ENCODE peak calls at places on chromosomes 11 and 22, in five cellular contexts. S is cardiac fibroblast, X is cardiac muscle cell, Z is IMR-90, Y is stomach. P is an unnamed sample.

GRCh38 chr11:103800406-103801114 is 235.9 kb upstream of the DDI1 start:
- DNase-seq in S (peak), X (peak), Z (no peak), Y (no peak), P (no peak)

GRCh38 chr11:8098361-8098760 is 17.4 kb downstream of the TUB start:
- DNase-seq in S (peak), X (peak), Z (peak), Y (peak), P (peak)

GRCh38 chr11:6323291-6323905 is 3.1 kb upstream of the CAVIN3 start:
- DNase-seq in S (no peak), X (no peak), Z (no peak), Y (peak), P (no peak)

GRCh38 chr11:101618691-101619090 is 34.9 kb upstream of the TRPC6 start:
- DNase-seq in S (peak), X (no peak), Z (peak), Y (no peak), P (no peak)

GRCh38 chr11:34509336-34509902 is 4.2 kb downstream of the ELF5 start:
- DNase-seq in S (no peak), X (no peak), Z (no peak), Y (no peak), P (no peak)

GRCh38 chr11:125535585-125535984 is 33.7 kb upstream of the EI24 start:
- DNase-seq in S (no peak), X (no peak), Z (no peak), Y (no peak), P (no peak)

GRCh38 chr11:19422257-19422656 is 181.5 kb upstream of the E2F8 start:
- DNase-seq in S (no peak), X (no peak), Z (no peak), Y (no peak), P (no peak)

GRCh38 chr11:75513250-75513649 is 12.5 kb downstream of the GDPD5 start:
- DNase-seq in S (peak), X (peak), Z (peak), Y (no peak), P (no peak)

GRCh38 chr11:128334311-128335044 is 252.9 kb downstream of the ETS1 start:
- DNase-seq in S (peak), X (peak), Z (no peak), Y (no peak), P (no peak)

GRCh38 chr11:43789700-43790443 is 90.8 kb upstream of the ALKBH3 start:
- DNase-seq in S (peak), X (peak), Z (peak), Y (no peak), P (peak)

GRCh38 chr11:76597533-76598425 is 72.8 kb downstream of the LRRC32 start:
- DNase-seq in S (no peak), X (no peak), Z (no peak), Y (no peak), P (no peak)

GRCh38 chr11:60927061-60927592 is 2.9 kb downstream of the TMEM132A start:
- DNase-seq in S (no peak), X (no peak), Z (no peak), Y (no peak), P (no peak)

GRCh38 chr11:96948066-96948465 is 558.3 kb downstream of the JRKL start:
- DNase-seq in S (no peak), X (no peak), Z (no peak), Y (no peak), P (no peak)

GRCh38 chr11:65709661-65710060 is 2.4 kb upstream of the KAT5 start:
- DNase-seq in S (peak), X (peak), Z (no peak), Y (no peak), P (no peak)

GRCh38 chr11:45844822-45845573 is 2.3 kb upstream of the CRY2 start:
- DNase-seq in S (no peak), X (no peak), Z (no peak), Y (no peak), P (no peak)

GRCh38 chr11:117771197-117771596 is 25.8 kb downstream of the DSCAML1 start:
- DNase-seq in S (no peak), X (no peak), Z (no peak), Y (no peak), P (no peak)

GRCh38 chr11:60280412-60280811 is at the start of gene MS4A4A:
- DNase-seq in S (no peak), X (no peak), Z (no peak), Y (no peak), P (no peak)

GRCh38 chr22:31852691-31853370 is 91.5 kb upstream of the YWHAH start:
- DNase-seq in S (no peak), X (peak), Z (peak), Y (no peak), P (no peak)

GRCh38 chr11:44574620-44575287 is 9.3 kb downstream of the CD82 start:
- DNase-seq in S (peak), X (peak), Z (peak), Y (peak), P (peak)

GRCh38 chr11:12410006-12410728 is 32.8 kb downstream of the PARVA start:
- DNase-seq in S (peak), X (peak), Z (peak), Y (no peak), P (no peak)

GRCh38 chr11:96065379-96065778 is 141.5 kb upstream of the MTMR2 start:
- DNase-seq in S (peak), X (no peak), Z (peak), Y (no peak), P (no peak)

GRCh38 chr11:76769071-76769560 is 14.0 kb upstream of the TSKU start:
- DNase-seq in S (peak), X (peak), Z (peak), Y (no peak), P (no peak)

GRCh38 chr11:102986815-102987214 is 31.3 kb upstream of the MMP13 start:
- DNase-seq in S (peak), X (no peak), Z (peak), Y (no peak), P (no peak)

GRCh38 chr11:128624269-128625170 is 37.2 kb upstream of the ETS1 start:
- DNase-seq in S (no peak), X (no peak), Z (no peak), Y (peak), P (no peak)

GRCh38 chr11:86558841-86559240 is 113.6 kb downstream of the ME3 start:
- DNase-seq in S (no peak), X (no peak), Z (no peak), Y (no peak), P (no peak)

GRCh38 chr22:20862540-20862939 is 3.7 kb downstream of the SNAP29 start:
- DNase-seq in S (no peak), X (no peak), Z (no peak), Y (no peak), P (no peak)

GRCh38 chr11:33263549-33263948 is 6.4 kb downstream of the HIPK3 start:
- DNase-seq in S (no peak), X (peak), Z (no peak), Y (no peak), P (no peak)

GRCh38 chr22:48574776-48575566 is 1252.7 kb downstream of the BRD1 start:
- DNase-seq in S (peak), X (peak), Z (no peak), Y (no peak), P (no peak)

GRCh38 chr11:86569109-86569508 is 103.3 kb downstream of the ME3 start:
- DNase-seq in S (no peak), X (no peak), Z (no peak), Y (no peak), P (no peak)

GRCh38 chr11:114447892-114448291 is 8.6 kb downstream of the REXO2 start:
- DNase-seq in S (peak), X (peak), Z (peak), Y (no peak), P (peak)

GRCh38 chr11:66556086-66556485 is 9.4 kb downstream of the ACTN3 start:
- DNase-seq in S (no peak), X (no peak), Z (no peak), Y (no peak), P (no peak)

GRCh38 chr22:29427176-29427760 is 11.1 kb upstream of the RFPL1 start:
- DNase-seq in S (no peak), X (no peak), Z (no peak), Y (no peak), P (no peak)

GRCh38 chr22:44714703-44715350 is 12.8 kb downstream of the PRR5 start:
- DNase-seq in S (no peak), X (no peak), Z (no peak), Y (no peak), P (no peak)

GRCh38 chr11:6855971-6856542 is 6.8 kb upstream of the OR10A2 start:
- DNase-seq in S (peak), X (peak), Z (peak), Y (no peak), P (peak)

DNA sequence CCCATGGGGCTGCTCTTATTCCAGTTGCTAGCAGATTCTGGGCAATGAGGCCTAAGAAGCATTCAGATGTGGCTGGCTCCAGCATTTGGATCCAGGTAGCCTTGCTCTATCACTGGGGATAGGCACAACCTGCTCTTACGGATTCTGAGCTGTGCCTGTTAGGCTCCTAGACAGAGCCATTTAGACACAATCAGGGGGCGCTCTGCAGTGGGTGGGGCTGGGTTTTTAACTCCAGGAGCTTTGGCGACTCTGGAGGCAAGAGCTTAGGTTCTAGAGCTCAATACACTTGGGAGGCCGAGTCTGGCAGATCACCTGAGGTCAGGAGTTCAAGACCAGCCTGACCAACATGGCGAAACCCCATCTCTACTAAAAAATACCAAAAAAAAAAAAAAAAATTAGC is 32.0 kb downstream of the KCNC1 start:
- DNase-seq in S (peak), X (no peak), Z (no peak), Y (no peak), P (no peak)
- TF ChIP-seq CTCF in S (peak), X (no peak), Z (no peak), Y (no peak), P (peak)

GRCh38 chr11:550021-550745 is 10.4 kb downstream of the LMNTD2 start:
- DNase-seq in S (no peak), X (no peak), Z (no peak), Y (no peak), P (no peak)

GRCh38 chr11:548700-549603 is 11.6 kb downstream of the LMNTD2 start:
- DNase-seq in S (no peak), X (no peak), Z (no peak), Y (no peak), P (no peak)

GRCh38 chr11:551131-551530 is 9.4 kb downstream of the LMNTD2 start:
- DNase-seq in S (no peak), X (no peak), Z (no peak), Y (no peak), P (no peak)

GRCh38 chr11:551596-551995 is 8.9 kb downstream of the LMNTD2 start:
- DNase-seq in S (no peak), X (no peak), Z (no peak), Y (no peak), P (no peak)

GRCh38 chr11:550746-551085 is 9.8 kb downstream of the LMNTD2 start:
- DNase-seq in S (no peak), X (no peak), Z (no peak), Y (no peak), P (no peak)
- H3K4me3 ChIP-seq in S (no peak), X (no peak), Z (no peak), Y (no peak), P (no peak)

DNA sequence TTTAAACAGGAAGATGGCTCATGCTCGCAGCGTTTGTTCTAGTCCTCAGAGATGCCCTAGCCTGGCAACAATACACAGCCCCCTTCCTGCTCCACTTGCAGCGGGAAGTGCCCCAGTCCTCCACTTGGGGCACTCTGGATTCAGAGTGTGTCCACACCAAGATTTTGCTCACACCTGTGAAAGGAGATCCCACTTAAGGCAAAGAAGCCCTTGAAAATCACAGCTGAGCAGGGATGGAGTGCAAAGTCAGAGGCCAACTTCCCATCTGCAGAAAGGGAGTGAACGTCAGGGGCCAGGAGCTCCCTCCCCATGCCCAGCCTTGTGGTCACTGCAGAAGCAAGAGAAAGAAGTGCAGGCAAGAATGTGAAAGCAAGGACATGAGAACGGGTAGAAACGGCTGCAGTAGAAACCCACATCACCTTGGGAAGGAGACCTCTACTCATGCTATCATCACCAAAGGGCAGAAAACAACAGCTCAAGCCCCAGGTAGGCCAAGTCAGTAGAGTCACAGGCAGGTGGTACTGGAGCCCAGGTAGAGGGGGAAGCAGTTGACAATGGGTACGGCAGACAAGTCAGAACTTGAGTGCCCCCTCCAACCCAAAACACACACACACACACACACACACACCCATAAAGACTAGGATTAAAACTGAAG is 157.4 kb downstream of the BUD13 start:
- DNase-seq in S (no peak), X (no peak), Z (no peak), Y (no peak), P (no peak)
- TF ChIP-seq CTCF in S (no peak), X (no peak), Z (no peak), Y (no peak), P (no peak)

GRCh38 chr11:72061739-72062396 is 18.5 kb downstream of the NUMA1 start:
- DNase-seq in S (no peak), X (no peak), Z (no peak), Y (no peak), P (no peak)
- H3K4me3 ChIP-seq in S (no peak), X (no peak), Z (no peak), Y (no peak), P (no peak)

DNA sequence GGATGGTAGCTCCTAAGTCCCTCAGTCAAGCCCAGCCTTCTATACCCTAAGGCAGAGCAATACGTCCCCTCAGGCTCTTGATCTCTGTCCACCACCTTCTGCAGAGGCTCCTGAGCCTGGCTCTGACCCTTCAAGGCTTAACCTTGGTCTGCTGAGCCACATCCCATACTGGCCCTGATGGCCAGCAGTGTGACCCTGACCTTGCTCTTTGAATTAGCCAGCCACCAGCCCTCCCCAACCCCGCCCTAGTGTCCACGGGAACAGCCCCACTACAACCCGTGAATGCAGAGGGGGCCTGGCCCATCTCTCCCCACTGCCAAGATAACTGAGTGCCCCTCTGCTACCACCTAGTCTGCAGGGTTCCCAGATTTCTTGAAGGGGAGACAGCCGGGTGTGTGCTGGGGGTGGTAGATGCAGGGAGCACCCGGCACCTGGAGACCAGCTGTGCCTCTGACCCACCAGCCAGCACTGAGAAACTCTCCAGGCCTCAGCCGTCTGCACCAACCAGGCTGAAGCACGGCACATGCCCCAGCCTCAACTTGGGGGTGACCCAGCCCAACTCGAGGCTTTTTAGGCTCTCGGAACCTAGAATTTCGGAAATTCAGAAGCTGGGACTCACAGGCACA is 6.2 kb downstream of the ARAP1 start:
- DNase-seq in S (no peak), X (no peak), Z (no peak), Y (no peak), P (no peak)
- TF ChIP-seq CTCF in S (no peak), X (no peak), Z (no peak), Y (no peak), P (no peak)

DNA sequence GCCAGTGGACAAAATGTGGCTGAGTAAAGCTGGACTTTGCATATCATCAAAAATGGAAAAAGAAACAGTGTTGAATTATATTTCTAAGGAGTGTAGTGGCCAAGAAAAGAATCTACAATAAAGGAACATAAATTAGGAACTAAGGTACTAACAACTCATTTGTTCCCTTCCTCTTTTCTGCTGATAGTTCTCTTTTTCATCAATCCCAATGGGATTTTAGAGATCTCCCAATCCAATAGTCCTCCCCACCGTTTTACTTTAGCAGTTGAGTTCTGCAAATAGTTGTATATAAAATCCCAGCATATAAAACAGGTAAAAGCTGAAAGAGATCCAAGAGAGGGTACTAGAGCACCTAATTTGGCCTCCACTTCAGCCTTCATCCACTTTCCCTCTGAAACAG is 2.0 kb downstream of the PRCP start:
- DNase-seq in S (no peak), X (no peak), Z (no peak), Y (no peak), P (no peak)
- H3K4me3 ChIP-seq in S (no peak), X (no peak), Z (no peak), Y (no peak), P (no peak)

DNA sequence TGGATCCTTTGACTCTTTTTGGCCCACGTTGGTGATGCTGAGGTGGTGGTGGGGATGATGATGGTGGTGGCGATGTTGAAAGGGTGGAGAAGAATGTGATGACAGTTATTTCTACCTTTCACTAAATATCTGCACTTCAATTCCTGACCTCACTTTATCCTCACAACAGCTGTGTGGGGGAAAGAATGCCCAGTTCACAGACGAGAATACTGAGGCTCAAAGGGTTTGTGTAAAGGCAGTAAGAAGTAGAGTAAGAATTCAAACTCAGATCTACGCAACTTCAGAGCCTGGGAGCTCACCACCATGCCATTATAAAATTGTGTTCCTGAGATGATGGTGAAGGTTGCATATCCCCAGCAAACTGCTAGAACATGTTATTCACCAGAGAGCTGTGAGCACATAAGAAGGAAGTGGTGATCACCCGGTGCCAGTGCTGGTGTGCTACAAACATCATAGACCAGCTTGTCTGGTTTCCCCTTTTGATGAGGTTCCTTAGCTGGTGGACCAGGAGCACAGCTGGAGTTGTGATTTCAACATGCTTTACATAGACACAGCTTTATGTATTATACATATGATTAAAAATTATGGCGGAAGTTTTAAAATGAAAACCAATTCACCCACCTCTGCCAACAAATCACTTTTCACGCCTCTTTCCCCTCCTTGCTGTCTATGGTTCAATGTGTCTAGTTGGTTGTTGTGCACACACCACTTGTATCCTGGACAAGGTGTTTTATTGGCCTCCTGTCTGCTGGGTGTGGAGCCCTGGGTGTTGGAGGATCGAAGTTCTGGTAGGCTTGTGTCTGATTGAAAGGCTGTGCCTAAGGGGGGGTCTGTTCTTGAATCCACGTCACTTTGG is 6.2 kb downstream of the ST14 start:
- DNase-seq in S (no peak), X (no peak), Z (no peak), Y (no peak), P (no peak)
- TF ChIP-seq CTCF in S (no peak), X (no peak), Z (no peak), Y (no peak), P (no peak)

DNA sequence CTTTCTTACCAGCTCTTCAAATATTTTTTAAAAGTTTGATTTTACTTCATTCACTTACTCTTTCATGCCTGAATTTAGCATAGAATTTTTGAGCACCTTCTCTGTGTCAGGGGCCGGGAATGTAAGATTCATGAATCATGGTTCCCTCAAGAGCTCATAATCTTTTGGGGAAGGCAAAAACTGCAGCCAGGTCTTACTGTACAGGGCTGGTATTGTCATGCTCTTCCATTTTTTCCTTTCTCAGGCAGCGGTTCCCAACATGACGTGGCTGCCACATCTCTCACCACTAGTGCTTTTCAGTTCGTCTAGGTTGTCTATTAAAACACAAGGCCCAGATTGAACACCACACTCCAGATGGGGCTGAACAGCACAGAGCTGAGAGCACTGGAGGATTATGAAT is 143.1 kb upstream of the TBCEL start:
- DNase-seq in S (peak), X (no peak), Z (no peak), Y (no peak), P (no peak)
- H3K4me3 ChIP-seq in S (no peak), X (no peak), Z (no peak), Y (no peak), P (no peak)